ENCODE peak calls at places on chromosome 17, in nine cellular contexts. One of them, this sample, is unnamed.

GRCh38 chr17:28521296-28522085 is 15.3 kb downstream of the FOXN1 start:
- DNase-seq in HFF-Myc: no peak
- DNase-seq in breast epithelium: no peak
- DNase-seq in brain microvascular endothelial cell: no peak
- DNase-seq in fibroblast of pulmonary artery: no peak
- DNase-seq in choroid plexus epithelial cell: no peak
- DNase-seq in cardiac fibroblast: no peak
- DNase-seq in kidney: peak; percentile 79
- DNase-seq in astrocyte: no peak
- DNase-seq in this sample: no peak

GRCh38 chr17:32259596-32259995 is 6.0 kb upstream of the RHBDL3 start:
- DNase-seq in astrocyte: peak; percentile 70
- DNase-seq in choroid plexus epithelial cell: peak; percentile 78
- DNase-seq in fibroblast of pulmonary artery: peak; percentile 58
- DNase-seq in breast epithelium: no peak
- DNase-seq in kidney: peak; percentile 41
- DNase-seq in cardiac fibroblast: peak; percentile 54
- DNase-seq in HFF-Myc: no peak
- DNase-seq in brain microvascular endothelial cell: peak; percentile 63
- DNase-seq in this sample: peak; percentile 48

GRCh38 chr17:40124279-40125141 is 2.7 kb downstream of the MSL1 start:
- DNase-seq in cardiac fibroblast: peak; percentile 51
- DNase-seq in breast epithelium: no peak
- DNase-seq in HFF-Myc: no peak
- DNase-seq in choroid plexus epithelial cell: peak; percentile 51
- DNase-seq in kidney: no peak
- DNase-seq in astrocyte: peak; percentile 44
- DNase-seq in fibroblast of pulmonary artery: no peak
- DNase-seq in brain microvascular endothelial cell: no peak
- DNase-seq in this sample: peak; percentile 33

GRCh38 chr17:55356440-55357328 is 65.0 kb downstream of the MMD start:
- DNase-seq in choroid plexus epithelial cell: peak; percentile 83
- DNase-seq in fibroblast of pulmonary artery: peak; percentile 78
- DNase-seq in kidney: no peak
- DNase-seq in breast epithelium: peak; percentile 33
- DNase-seq in brain microvascular endothelial cell: peak; percentile 83
- DNase-seq in astrocyte: peak; percentile 30
- DNase-seq in cardiac fibroblast: peak; percentile 71
- DNase-seq in HFF-Myc: peak; percentile 52
- DNase-seq in this sample: peak; percentile 62

GRCh38 chr17:31296156-31296555 is 883 bp downstream of the OMG start:
- DNase-seq in cardiac fibroblast: no peak
- DNase-seq in breast epithelium: no peak
- DNase-seq in HFF-Myc: no peak
- DNase-seq in choroid plexus epithelial cell: no peak
- DNase-seq in kidney: no peak
- DNase-seq in astrocyte: no peak
- DNase-seq in brain microvascular endothelial cell: no peak
- DNase-seq in fibroblast of pulmonary artery: no peak
- DNase-seq in this sample: no peak

GRCh38 chr17:81667754-81668153 is 1.2 kb downstream of the CCDC137 start:
- DNase-seq in choroid plexus epithelial cell: no peak
- DNase-seq in cardiac fibroblast: no peak
- DNase-seq in astrocyte: no peak
- DNase-seq in brain microvascular endothelial cell: no peak
- DNase-seq in HFF-Myc: no peak
- DNase-seq in fibroblast of pulmonary artery: no peak
- DNase-seq in breast epithelium: no peak
- DNase-seq in kidney: no peak
- DNase-seq in this sample: no peak

GRCh38 chr17:28887871-28888471 is 9.6 kb downstream of the FLOT2 start:
- DNase-seq in kidney: no peak
- DNase-seq in choroid plexus epithelial cell: no peak
- DNase-seq in breast epithelium: no peak
- DNase-seq in brain microvascular endothelial cell: no peak
- DNase-seq in fibroblast of pulmonary artery: no peak
- DNase-seq in astrocyte: no peak
- DNase-seq in HFF-Myc: no peak
- DNase-seq in cardiac fibroblast: no peak
- DNase-seq in this sample: no peak

GRCh38 chr17:30600830-30601494 is 123.8 kb downstream of the GOSR1 start:
- DNase-seq in astrocyte: no peak
- DNase-seq in choroid plexus epithelial cell: peak; percentile 21
- DNase-seq in breast epithelium: no peak
- DNase-seq in HFF-Myc: no peak
- DNase-seq in cardiac fibroblast: no peak
- DNase-seq in fibroblast of pulmonary artery: peak; percentile 13
- DNase-seq in kidney: no peak
- DNase-seq in brain microvascular endothelial cell: no peak
- DNase-seq in this sample: peak; percentile 9

GRCh38 chr17:67656494-67657203 is 61.1 kb upstream of the NOL11 start:
- DNase-seq in choroid plexus epithelial cell: peak; percentile 20
- DNase-seq in fibroblast of pulmonary artery: no peak
- DNase-seq in cardiac fibroblast: no peak
- DNase-seq in HFF-Myc: no peak
- DNase-seq in breast epithelium: no peak
- DNase-seq in brain microvascular endothelial cell: no peak
- DNase-seq in kidney: no peak
- DNase-seq in astrocyte: no peak
- DNase-seq in this sample: no peak

GRCh38 chr17:83192161-83192788 is 112.9 kb downstream of the METRNL start:
- DNase-seq in cardiac fibroblast: no peak
- DNase-seq in fibroblast of pulmonary artery: no peak
- DNase-seq in breast epithelium: peak; percentile 15
- DNase-seq in choroid plexus epithelial cell: no peak
- DNase-seq in brain microvascular endothelial cell: no peak
- DNase-seq in kidney: peak; percentile 68
- DNase-seq in HFF-Myc: no peak
- DNase-seq in astrocyte: no peak
- DNase-seq in this sample: peak; percentile 78

GRCh38 chr17:64040201-64040600 is 19.8 kb upstream of the ICAM2 start:
- DNase-seq in choroid plexus epithelial cell: no peak
- DNase-seq in cardiac fibroblast: no peak
- DNase-seq in HFF-Myc: no peak
- DNase-seq in kidney: no peak
- DNase-seq in brain microvascular endothelial cell: no peak
- DNase-seq in fibroblast of pulmonary artery: no peak
- DNase-seq in astrocyte: no peak
- DNase-seq in breast epithelium: no peak
- DNase-seq in this sample: no peak

GRCh38 chr17:72920513-72920912 is 172.0 kb downstream of the SLC39A11 start:
- DNase-seq in breast epithelium: no peak
- DNase-seq in fibroblast of pulmonary artery: no peak
- DNase-seq in brain microvascular endothelial cell: no peak
- DNase-seq in kidney: no peak
- DNase-seq in cardiac fibroblast: no peak
- DNase-seq in HFF-Myc: no peak
- DNase-seq in astrocyte: no peak
- DNase-seq in choroid plexus epithelial cell: no peak
- DNase-seq in this sample: no peak

GRCh38 chr17:72926171-72926570 is 166.3 kb downstream of the SLC39A11 start:
- DNase-seq in kidney: no peak
- DNase-seq in breast epithelium: no peak
- DNase-seq in brain microvascular endothelial cell: peak; percentile 35
- DNase-seq in choroid plexus epithelial cell: peak; percentile 81
- DNase-seq in astrocyte: peak; percentile 8
- DNase-seq in HFF-Myc: no peak
- DNase-seq in cardiac fibroblast: no peak
- DNase-seq in fibroblast of pulmonary artery: peak; percentile 8
- DNase-seq in this sample: no peak

GRCh38 chr17:72927146-72927545 is 165.3 kb downstream of the SLC39A11 start:
- DNase-seq in choroid plexus epithelial cell: no peak
- DNase-seq in breast epithelium: no peak
- DNase-seq in HFF-Myc: no peak
- DNase-seq in astrocyte: no peak
- DNase-seq in kidney: no peak
- DNase-seq in brain microvascular endothelial cell: no peak
- DNase-seq in cardiac fibroblast: no peak
- DNase-seq in fibroblast of pulmonary artery: no peak
- DNase-seq in this sample: no peak

GRCh38 chr17:72924181-72924580 is 168.3 kb downstream of the SLC39A11 start:
- DNase-seq in HFF-Myc: no peak
- DNase-seq in cardiac fibroblast: no peak
- DNase-seq in choroid plexus epithelial cell: no peak
- DNase-seq in fibroblast of pulmonary artery: no peak
- DNase-seq in astrocyte: no peak
- DNase-seq in brain microvascular endothelial cell: no peak
- DNase-seq in kidney: no peak
- DNase-seq in breast epithelium: no peak
- DNase-seq in this sample: no peak

DNA sequence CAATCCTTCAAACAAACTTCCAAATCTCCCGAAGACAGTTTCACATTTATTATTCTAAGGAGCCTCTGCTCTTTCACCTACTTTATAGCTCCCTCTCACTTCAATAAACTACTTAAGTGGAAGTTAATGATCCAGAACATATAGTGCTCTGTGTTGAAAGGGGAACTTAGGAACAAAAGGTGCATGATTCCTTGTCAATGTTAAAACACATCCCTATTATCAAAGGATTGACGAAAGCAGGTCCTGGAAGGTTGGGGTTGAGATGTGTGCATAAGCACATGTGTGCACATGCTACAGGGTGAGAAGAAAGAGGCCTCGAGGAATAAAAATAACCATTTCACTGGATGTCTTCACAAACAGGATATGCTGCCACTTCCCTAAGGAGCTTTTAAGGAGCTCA is 170.3 kb downstream of the SLC39A11 start:
- DNase-seq in HFF-Myc: no peak
- DNase-seq in fibroblast of pulmonary artery: no peak
- DNase-seq in kidney: no peak
- DNase-seq in astrocyte: no peak
- DNase-seq in cardiac fibroblast: no peak
- DNase-seq in choroid plexus epithelial cell: no peak
- DNase-seq in breast epithelium: no peak
- DNase-seq in brain microvascular endothelial cell: no peak
- DNase-seq in this sample: no peak
- TF ChIP-seq CTCF in HFF-Myc: no peak
- TF ChIP-seq CTCF in fibroblast of pulmonary artery: no peak
- TF ChIP-seq CTCF in kidney: no peak
- TF ChIP-seq CTCF in astrocyte: no peak
- TF ChIP-seq CTCF in cardiac fibroblast: no peak
- TF ChIP-seq CTCF in choroid plexus epithelial cell: no peak
- TF ChIP-seq CTCF in breast epithelium: no peak
- TF ChIP-seq CTCF in brain microvascular endothelial cell: no peak
- TF ChIP-seq CTCF in this sample: no peak

DNA sequence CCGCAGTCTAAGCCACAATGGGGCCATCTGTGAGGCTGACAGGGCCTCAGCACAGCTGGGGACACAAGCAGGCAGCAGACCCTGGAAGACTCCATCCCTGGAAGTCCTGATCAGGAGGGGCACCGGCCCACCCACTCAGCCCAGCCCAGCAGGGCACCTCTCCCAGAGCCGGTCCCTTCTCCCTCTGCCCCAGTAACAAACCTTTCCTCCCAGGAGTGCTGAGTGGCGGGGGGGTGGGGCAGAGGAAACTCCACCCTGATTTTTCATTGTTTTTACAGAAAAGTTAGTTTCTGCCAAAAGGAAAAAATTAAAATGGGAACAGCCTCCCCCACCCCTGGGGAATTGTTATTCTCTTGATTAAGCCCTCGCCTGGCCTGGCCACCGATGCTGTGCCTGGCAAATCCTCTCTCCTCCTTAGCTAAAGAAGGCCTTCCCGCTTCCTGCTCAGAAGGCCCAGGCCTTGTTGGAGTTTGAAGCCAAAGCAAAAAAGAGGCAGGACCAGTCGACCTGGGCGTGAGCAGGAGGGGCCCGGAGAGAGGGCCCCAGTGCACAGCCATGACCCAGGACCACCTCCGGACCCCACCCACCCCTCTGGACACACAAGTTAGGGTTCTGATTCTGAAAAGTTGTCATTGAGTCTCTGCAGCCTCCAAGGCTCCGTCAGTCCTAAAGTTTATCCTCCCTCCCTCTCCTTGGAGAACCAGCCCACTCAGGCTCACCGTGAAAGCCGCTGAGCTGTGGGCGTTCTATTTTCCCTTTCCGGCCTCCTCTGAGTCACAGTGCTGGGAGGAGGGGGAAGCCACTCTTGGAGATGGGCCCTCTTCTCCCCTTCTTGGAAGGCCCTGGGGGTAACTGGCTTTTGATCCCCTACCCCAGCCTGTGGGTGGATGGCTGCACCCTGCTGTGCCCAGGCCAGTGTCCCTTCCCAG is 128.4 kb upstream of the TNRC6C start:
- DNase-seq in HFF-Myc: no peak
- DNase-seq in breast epithelium: peak; percentile 32
- DNase-seq in fibroblast of pulmonary artery: peak; percentile 87
- DNase-seq in brain microvascular endothelial cell: peak; percentile 85
- DNase-seq in astrocyte: peak; percentile 79
- DNase-seq in choroid plexus epithelial cell: peak; percentile 72
- DNase-seq in cardiac fibroblast: peak; percentile 94
- DNase-seq in kidney: no peak
- DNase-seq in this sample: peak; percentile 64
- H3K4me3 ChIP-seq in HFF-Myc: no peak overlapping the region
- H3K4me3 ChIP-seq in breast epithelium: no peak overlapping the region
- H3K4me3 ChIP-seq in fibroblast of pulmonary artery: peak overlapping the region; percentile 12
- H3K4me3 ChIP-seq in brain microvascular endothelial cell: no peak overlapping the region
- H3K4me3 ChIP-seq in astrocyte: peak overlapping the region; percentile 26
- H3K4me3 ChIP-seq in choroid plexus epithelial cell: no peak overlapping the region
- H3K4me3 ChIP-seq in cardiac fibroblast: no peak overlapping the region
- H3K4me3 ChIP-seq in kidney: no peak overlapping the region
- H3K4me3 ChIP-seq in this sample: no peak overlapping the region

DNA sequence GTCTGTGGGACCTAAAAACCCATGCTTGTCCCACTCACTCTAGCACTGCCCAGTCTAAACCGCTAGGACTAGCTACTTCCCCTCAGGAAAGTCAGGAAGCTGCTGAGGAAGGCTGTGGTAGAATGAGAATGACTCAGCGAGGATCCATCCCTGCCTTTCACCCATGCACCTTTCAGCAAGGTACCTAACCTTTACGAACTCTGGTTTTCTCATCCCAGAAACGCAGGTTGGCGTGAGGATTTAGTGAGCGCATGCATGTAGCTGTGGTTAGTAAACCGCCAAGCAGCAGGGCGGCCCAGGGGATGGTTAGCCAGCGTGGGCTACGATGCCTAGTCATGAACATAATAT is 26.3 kb upstream of the RFFL start:
- DNase-seq in cardiac fibroblast: peak; percentile 33
- DNase-seq in fibroblast of pulmonary artery: peak; percentile 38
- DNase-seq in choroid plexus epithelial cell: peak; percentile 47
- DNase-seq in kidney: no peak
- DNase-seq in breast epithelium: no peak
- DNase-seq in HFF-Myc: no peak
- DNase-seq in astrocyte: no peak
- DNase-seq in brain microvascular endothelial cell: no peak
- DNase-seq in this sample: peak; percentile 30
- TF ChIP-seq CTCF in cardiac fibroblast: peak; percentile 22
- TF ChIP-seq CTCF in fibroblast of pulmonary artery: peak; percentile 10
- TF ChIP-seq CTCF in choroid plexus epithelial cell: no peak
- TF ChIP-seq CTCF in kidney: no peak
- TF ChIP-seq CTCF in breast epithelium: no peak
- TF ChIP-seq CTCF in HFF-Myc: no peak
- TF ChIP-seq CTCF in astrocyte: no peak
- TF ChIP-seq CTCF in brain microvascular endothelial cell: peak; percentile 40
- TF ChIP-seq CTCF in this sample: peak; percentile 17

DNA sequence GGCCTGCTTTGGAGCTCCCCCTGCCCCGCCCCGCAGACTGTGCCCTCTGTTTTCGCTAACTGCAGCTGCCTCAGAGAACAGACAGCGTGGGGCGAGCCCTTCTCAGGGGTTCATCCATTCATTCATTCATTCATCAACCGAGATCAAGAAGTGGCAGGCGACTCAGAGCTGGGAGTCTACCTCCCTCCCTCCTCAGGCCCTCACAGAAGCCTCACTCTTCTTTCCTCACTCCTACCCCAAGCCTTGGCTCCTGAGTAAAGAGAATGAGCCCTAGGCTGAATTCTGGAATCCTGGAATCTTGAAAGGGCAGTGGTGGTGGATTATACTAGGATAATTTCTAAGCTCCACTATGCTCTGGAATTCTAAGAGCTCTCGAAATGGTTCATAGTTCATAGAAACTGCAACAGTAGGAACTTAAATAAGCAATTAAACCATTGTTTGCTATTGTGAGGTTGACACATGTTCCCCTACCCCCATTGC is 2.3 kb upstream of the DLX3 start:
- DNase-seq in choroid plexus epithelial cell: no peak
- DNase-seq in kidney: no peak
- DNase-seq in astrocyte: no peak
- DNase-seq in breast epithelium: no peak
- DNase-seq in HFF-Myc: no peak
- DNase-seq in fibroblast of pulmonary artery: no peak
- DNase-seq in brain microvascular endothelial cell: no peak
- DNase-seq in cardiac fibroblast: no peak
- DNase-seq in this sample: no peak
- H3K4me3 ChIP-seq in choroid plexus epithelial cell: no peak overlapping the region
- H3K4me3 ChIP-seq in kidney: no peak overlapping the region
- H3K4me3 ChIP-seq in astrocyte: no peak overlapping the region
- H3K4me3 ChIP-seq in breast epithelium: peak overlapping the region; percentile 46
- H3K4me3 ChIP-seq in HFF-Myc: no peak overlapping the region
- H3K4me3 ChIP-seq in fibroblast of pulmonary artery: no peak overlapping the region
- H3K4me3 ChIP-seq in brain microvascular endothelial cell: no peak overlapping the region
- H3K4me3 ChIP-seq in cardiac fibroblast: no peak overlapping the region
- H3K4me3 ChIP-seq in this sample: no peak overlapping the region